ENCODE peak calls at places on chromosomes 3 and 15, in five cellular contexts. S is IMR-90, B is dorsolateral prefrontal cortex, U is left ventricle myocardium inferior, T is nucleus accumbens. P is an unnamed sample.

GRCh38 chr3:148532326-148532725 is 165.4 kb upstream of the AGTR1 start:
- DNase-seq in B (no peak), T (no peak), U (no peak), S (peak), P (no peak)

GRCh38 chr15:37142371-37142770 is 42.0 kb upstream of the MEIS2 start:
- DNase-seq in S (no peak), B (no peak), U (no peak), T (no peak), P (no peak)

GRCh38 chr15:98420837-98421236 is 227.5 kb upstream of the IGF1R start:
- DNase-seq in B (no peak), T (no peak), S (no peak), U (no peak), P (no peak)

GRCh38 chr3:5330152-5330810 is 142.8 kb downstream of the EDEM1 start:
- DNase-seq in T (no peak), U (no peak), S (peak), B (no peak), P (no peak)

GRCh38 chr3:132593950-132594328 is 3.1 kb upstream of the ACKR4 start:
- DNase-seq in U (no peak), B (no peak), S (peak), T (no peak), P (no peak)

GRCh38 chr3:87733671-87734367 is 325.0 kb downstream of the CGGBP1 start:
- DNase-seq in U (no peak), B (no peak), S (no peak), T (no peak), P (no peak)

GRCh38 chr3:113436794-113437193 is 4.5 kb downstream of the CFAP44 start:
- DNase-seq in S (peak), U (no peak), B (no peak), T (no peak), P (no peak)

GRCh38 chr3:61561374-61562041 is at the start of gene PTPRG:
- DNase-seq in T (peak), B (peak), U (peak), S (peak), P (peak)

GRCh38 chr3:178637802-178638201 is 101.6 kb downstream of the KCNMB2 start:
- DNase-seq in U (no peak), S (no peak), B (no peak), T (no peak), P (no peak)

GRCh38 chr3:153443961-153444360 is 281.9 kb downstream of the RAP2B start:
- DNase-seq in T (no peak), S (peak), U (no peak), B (no peak), P (no peak)

GRCh38 chr15:45640610-45641009 is 5.8 kb downstream of the SQOR start:
- DNase-seq in T (no peak), S (peak), U (no peak), B (no peak), P (no peak)

GRCh38 chr3:13801361-13802214 is 78.3 kb downstream of the WNT7A start:
- DNase-seq in U (no peak), S (no peak), T (no peak), B (no peak), P (no peak)

GRCh38 chr3:128313936-128314335 is 152.8 kb downstream of the DNAJB8 start:
- DNase-seq in U (no peak), B (no peak), S (no peak), T (no peak), P (no peak)

GRCh38 chr3:148681080-148681479 is 16.6 kb upstream of the AGTR1 start:
- DNase-seq in S (peak), B (no peak), U (no peak), T (no peak), P (no peak)

GRCh38 chr3:129954509-129954908 is 20.0 kb upstream of the TRH start:
- DNase-seq in B (no peak), U (no peak), S (no peak), T (no peak), P (no peak)

GRCh38 chr3:170584585-170585007 is 1.3 kb downstream of the SLC7A14 start:
- DNase-seq in B (peak), T (peak), S (peak), U (peak), P (peak)

GRCh38 chr15:55669226-55669625 is 73.7 kb downstream of the PRTG start:
- DNase-seq in S (no peak), B (no peak), U (no peak), T (no peak), P (no peak)

GRCh38 chr3:128432898-128433629 is 33.6 kb downstream of the DNAJB8 start:
- DNase-seq in U (no peak), T (no peak), S (no peak), B (no peak), P (no peak)

GRCh38 chr3:55622733-55623132 is 135.6 kb upstream of the WNT5A start:
- DNase-seq in T (no peak), B (no peak), S (peak), U (no peak), P (no peak)

GRCh38 chr3:14228611-14229470 is 50.2 kb downstream of the LSM3 start:
- DNase-seq in T (no peak), U (no peak), B (no peak), S (no peak), P (no peak)

GRCh38 chr3:9945358-9945757 is 6.8 kb downstream of the PRRT3 start:
- DNase-seq in T (no peak), B (no peak), U (no peak), S (no peak), P (no peak)

GRCh38 chr15:74585857-74586256 is 29.8 kb upstream of the CLK3 start:
- DNase-seq in S (no peak), B (no peak), T (no peak), U (no peak), P (no peak)

GRCh38 chr3:17257269-17257668 is 372.5 kb downstream of the PLCL2 start:
- DNase-seq in B (no peak), S (no peak), U (no peak), T (no peak), P (no peak)

GRCh38 chr3:168803536-168803935 is 707.8 kb upstream of the GOLIM4 start:
- DNase-seq in T (no peak), U (no peak), S (peak), B (no peak), P (no peak)

GRCh38 chr3:46361408-46362283 is 7.7 kb downstream of the CCR2 start:
- DNase-seq in U (no peak), S (no peak), T (no peak), B (no peak), P (no peak)

GRCh38 chr3:179837374-179837773 is 184.5 kb downstream of the USP13 start:
- DNase-seq in U (no peak), B (no peak), S (peak), T (no peak), P (no peak)

GRCh38 chr15:64855206-64856000 is 13.7 kb downstream of the PLEKHO2 start:
- DNase-seq in B (no peak), U (no peak), T (no peak), S (peak), P (no peak)